ENCODE peak calls at places on chromosomes 16 and 17, in nine cellular contexts. One of them, this sample, is unnamed.

GRCh38 chr17:79075861-79076406 is 1.3 kb downstream of the ENGASE start:
- DNase-seq in GM23338: no peak
- DNase-seq in mammary epithelial cell: no peak
- DNase-seq in HCT116: no peak
- DNase-seq in right atrium auricular region: no peak
- DNase-seq in pancreas: no peak
- DNase-seq in fibroblast of lung: no peak
- DNase-seq in IMR-90: no peak
- DNase-seq in ovary: no peak
- DNase-seq in this sample: no peak

GRCh38 chr17:1644493-1645206 is 882 bp downstream of the SCARF1 start:
- DNase-seq in mammary epithelial cell: peak; percentile 82
- DNase-seq in right atrium auricular region: no peak
- DNase-seq in fibroblast of lung: peak; percentile 67
- DNase-seq in IMR-90: peak; percentile 73
- DNase-seq in ovary: no peak
- DNase-seq in pancreas: peak; percentile 37
- DNase-seq in HCT116: no peak
- DNase-seq in GM23338: no peak
- DNase-seq in this sample: no peak

GRCh38 chr17:40073454-40074174 is 10.8 kb downstream of the THRA start:
- DNase-seq in pancreas: no peak
- DNase-seq in fibroblast of lung: no peak
- DNase-seq in GM23338: no peak
- DNase-seq in IMR-90: no peak
- DNase-seq in HCT116: no peak
- DNase-seq in ovary: no peak
- DNase-seq in mammary epithelial cell: no peak
- DNase-seq in right atrium auricular region: no peak
- DNase-seq in this sample: no peak

GRCh38 chr16:70252355-70252988 is 732 bp upstream of the EXOSC6 start:
- DNase-seq in right atrium auricular region: peak; percentile 43
- DNase-seq in IMR-90: peak; percentile 11
- DNase-seq in ovary: no peak
- DNase-seq in pancreas: no peak
- DNase-seq in GM23338: peak; percentile 79
- DNase-seq in fibroblast of lung: no peak
- DNase-seq in mammary epithelial cell: no peak
- DNase-seq in HCT116: no peak
- DNase-seq in this sample: no peak

GRCh38 chr17:40340880-40341807 is 23.4 kb downstream of the GJD3 start:
- DNase-seq in ovary: peak; percentile 87
- DNase-seq in pancreas: peak; percentile 86
- DNase-seq in GM23338: peak; percentile 91
- DNase-seq in IMR-90: peak; percentile 73
- DNase-seq in fibroblast of lung: peak; percentile 81
- DNase-seq in HCT116: peak; percentile 79
- DNase-seq in right atrium auricular region: peak; percentile 99
- DNase-seq in mammary epithelial cell: peak; percentile 52
- DNase-seq in this sample: peak; percentile 79

GRCh38 chr17:35051579-35052239 is 11.8 kb downstream of the RFFL start:
- DNase-seq in IMR-90: peak; percentile 19
- DNase-seq in fibroblast of lung: peak; percentile 74
- DNase-seq in GM23338: no peak
- DNase-seq in ovary: no peak
- DNase-seq in right atrium auricular region: no peak
- DNase-seq in HCT116: no peak
- DNase-seq in pancreas: no peak
- DNase-seq in mammary epithelial cell: no peak
- DNase-seq in this sample: no peak

GRCh38 chr16:85798901-85799496 is 345 bp downstream of the EMC8 start:
- DNase-seq in mammary epithelial cell: peak; percentile 14
- DNase-seq in right atrium auricular region: no peak
- DNase-seq in ovary: no peak
- DNase-seq in fibroblast of lung: peak; percentile 44
- DNase-seq in HCT116: no peak
- DNase-seq in GM23338: peak; percentile 48
- DNase-seq in pancreas: peak; percentile 31
- DNase-seq in IMR-90: peak; percentile 28
- DNase-seq in this sample: no peak

GRCh38 chr17:73142763-73143395 is 21.9 kb upstream of the SSTR2 start:
- DNase-seq in right atrium auricular region: no peak
- DNase-seq in pancreas: no peak
- DNase-seq in fibroblast of lung: peak; percentile 46
- DNase-seq in GM23338: no peak
- DNase-seq in HCT116: no peak
- DNase-seq in ovary: no peak
- DNase-seq in mammary epithelial cell: peak; percentile 21
- DNase-seq in IMR-90: peak; percentile 48
- DNase-seq in this sample: no peak

GRCh38 chr17:50064253-50064991 is 8.5 kb downstream of the ITGA3 start:
- DNase-seq in IMR-90: peak; percentile 97
- DNase-seq in right atrium auricular region: peak; percentile 63
- DNase-seq in HCT116: peak; percentile 86
- DNase-seq in ovary: peak; percentile 74
- DNase-seq in fibroblast of lung: peak; percentile 97
- DNase-seq in pancreas: no peak
- DNase-seq in mammary epithelial cell: peak; percentile 96
- DNase-seq in GM23338: peak; percentile 50
- DNase-seq in this sample: peak; percentile 79

GRCh38 chr16:177394-177822 is 928 bp downstream of the HBA1 start:
- DNase-seq in right atrium auricular region: no peak
- DNase-seq in ovary: no peak
- DNase-seq in fibroblast of lung: peak; percentile 18
- DNase-seq in GM23338: no peak
- DNase-seq in pancreas: no peak
- DNase-seq in HCT116: no peak
- DNase-seq in mammary epithelial cell: no peak
- DNase-seq in IMR-90: peak; percentile 25
- DNase-seq in this sample: no peak

GRCh38 chr16:72198021-72198420 is 26.1 kb upstream of the PMFBP1 start:
- DNase-seq in right atrium auricular region: peak; percentile 65
- DNase-seq in IMR-90: peak; percentile 80
- DNase-seq in pancreas: peak; percentile 35
- DNase-seq in mammary epithelial cell: no peak
- DNase-seq in fibroblast of lung: peak; percentile 73
- DNase-seq in ovary: peak; percentile 21
- DNase-seq in GM23338: no peak
- DNase-seq in HCT116: no peak
- DNase-seq in this sample: no peak

GRCh38 chr17:17819561-17819995 is 17.2 kb downstream of the SREBF1 start:
- DNase-seq in HCT116: no peak
- DNase-seq in fibroblast of lung: peak; percentile 89
- DNase-seq in right atrium auricular region: peak; percentile 81
- DNase-seq in pancreas: peak; percentile 70
- DNase-seq in GM23338: peak; percentile 38
- DNase-seq in ovary: no peak
- DNase-seq in mammary epithelial cell: peak; percentile 89
- DNase-seq in IMR-90: peak; percentile 92
- DNase-seq in this sample: no peak

GRCh38 chr17:74210191-74211140 is 2.9 kb upstream of the TTYH2 start:
- DNase-seq in ovary: peak; percentile 77
- DNase-seq in fibroblast of lung: peak; percentile 77
- DNase-seq in pancreas: no peak
- DNase-seq in right atrium auricular region: peak; percentile 79
- DNase-seq in HCT116: peak; percentile 63
- DNase-seq in IMR-90: peak; percentile 58
- DNase-seq in GM23338: peak; percentile 70
- DNase-seq in mammary epithelial cell: peak; percentile 53
- DNase-seq in this sample: no peak

GRCh38 chr17:18999394-18999793 is 5.2 kb downstream of the FAM83G start:
- DNase-seq in fibroblast of lung: no peak
- DNase-seq in HCT116: no peak
- DNase-seq in pancreas: no peak
- DNase-seq in ovary: no peak
- DNase-seq in right atrium auricular region: no peak
- DNase-seq in mammary epithelial cell: no peak
- DNase-seq in GM23338: no peak
- DNase-seq in IMR-90: no peak
- DNase-seq in this sample: no peak

GRCh38 chr17:81859906-81860755 is at the start of gene P4HB:
- DNase-seq in IMR-90: no peak
- DNase-seq in pancreas: no peak
- DNase-seq in HCT116: no peak
- DNase-seq in mammary epithelial cell: no peak
- DNase-seq in ovary: no peak
- DNase-seq in GM23338: no peak
- DNase-seq in right atrium auricular region: peak; percentile 100
- DNase-seq in fibroblast of lung: no peak
- DNase-seq in this sample: no peak

GRCh38 chr17:53527473-53527872 is 295.3 kb upstream of the KIF2B start:
- DNase-seq in pancreas: no peak
- DNase-seq in GM23338: no peak
- DNase-seq in fibroblast of lung: no peak
- DNase-seq in mammary epithelial cell: no peak
- DNase-seq in right atrium auricular region: no peak
- DNase-seq in HCT116: no peak
- DNase-seq in ovary: no peak
- DNase-seq in IMR-90: no peak
- DNase-seq in this sample: no peak

GRCh38 chr16:31488630-31489564 is 6.0 kb downstream of the SLC5A2 start:
- DNase-seq in HCT116: no peak
- DNase-seq in pancreas: no peak
- DNase-seq in mammary epithelial cell: no peak
- DNase-seq in GM23338: peak; percentile 25
- DNase-seq in right atrium auricular region: no peak
- DNase-seq in IMR-90: no peak
- DNase-seq in fibroblast of lung: no peak
- DNase-seq in ovary: peak; percentile 46
- DNase-seq in this sample: no peak

GRCh38 chr17:80738406-80738805 is 193.8 kb downstream of the RPTOR start:
- DNase-seq in right atrium auricular region: no peak
- DNase-seq in ovary: no peak
- DNase-seq in pancreas: no peak
- DNase-seq in fibroblast of lung: no peak
- DNase-seq in HCT116: no peak
- DNase-seq in GM23338: no peak
- DNase-seq in mammary epithelial cell: no peak
- DNase-seq in IMR-90: no peak
- DNase-seq in this sample: no peak

GRCh38 chr16:66359012-66359411 is 7.5 kb upstream of the CDH5 start:
- DNase-seq in IMR-90: peak; percentile 19
- DNase-seq in HCT116: no peak
- DNase-seq in ovary: no peak
- DNase-seq in mammary epithelial cell: peak; percentile 48
- DNase-seq in pancreas: no peak
- DNase-seq in fibroblast of lung: peak; percentile 77
- DNase-seq in GM23338: no peak
- DNase-seq in right atrium auricular region: no peak
- DNase-seq in this sample: no peak

GRCh38 chr17:62950067-62950466 is 16.0 kb upstream of the TANC2 start:
- DNase-seq in HCT116: no peak
- DNase-seq in mammary epithelial cell: peak; percentile 52
- DNase-seq in pancreas: peak; percentile 35
- DNase-seq in fibroblast of lung: peak; percentile 77
- DNase-seq in ovary: no peak
- DNase-seq in right atrium auricular region: no peak
- DNase-seq in GM23338: no peak
- DNase-seq in IMR-90: peak; percentile 45
- DNase-seq in this sample: peak; percentile 11

GRCh38 chr17:67558740-67559380 is 158.9 kb upstream of the NOL11 start:
- DNase-seq in right atrium auricular region: no peak
- DNase-seq in ovary: no peak
- DNase-seq in pancreas: no peak
- DNase-seq in mammary epithelial cell: peak; percentile 25
- DNase-seq in GM23338: no peak
- DNase-seq in HCT116: no peak
- DNase-seq in IMR-90: peak; percentile 50
- DNase-seq in fibroblast of lung: no peak
- DNase-seq in this sample: no peak

DNA sequence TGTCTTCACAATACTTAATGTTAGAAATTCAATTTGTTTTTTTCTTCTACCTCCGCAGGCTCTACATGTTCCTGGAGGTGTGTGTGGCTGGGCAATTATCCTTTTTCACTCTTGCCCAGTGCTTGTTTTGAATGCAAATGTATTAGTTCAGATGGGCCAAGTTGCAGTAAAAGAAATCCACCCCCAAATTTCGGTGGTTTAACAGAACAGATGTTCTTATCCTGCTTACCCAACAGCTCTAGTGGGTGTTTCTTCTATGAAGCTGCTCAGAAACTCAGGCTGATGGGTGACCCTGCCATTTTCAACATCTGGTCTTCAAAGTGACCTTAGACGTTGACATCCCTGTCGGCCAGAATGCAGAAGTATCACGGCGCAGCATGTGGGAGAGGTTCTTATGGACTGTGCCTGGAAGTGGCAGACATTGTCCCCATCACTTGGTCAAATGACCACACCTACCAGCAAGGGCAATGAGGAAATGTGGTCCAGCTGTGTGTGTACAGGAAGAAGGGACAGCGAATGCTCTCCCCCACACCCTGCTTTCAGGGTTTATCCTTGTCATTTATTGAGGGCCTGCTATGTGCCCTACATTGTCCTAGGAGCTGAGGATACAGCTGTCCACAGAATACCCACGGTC is 157.3 kb downstream of the CDH13 start:
- DNase-seq in fibroblast of lung: no peak
- DNase-seq in GM23338: no peak
- DNase-seq in IMR-90: no peak
- DNase-seq in pancreas: no peak
- DNase-seq in ovary: no peak
- DNase-seq in mammary epithelial cell: no peak
- DNase-seq in right atrium auricular region: no peak
- DNase-seq in HCT116: no peak
- DNase-seq in this sample: no peak
- TF ChIP-seq CTCF in fibroblast of lung: no peak
- TF ChIP-seq CTCF in GM23338: no peak
- TF ChIP-seq CTCF in IMR-90: no peak
- TF ChIP-seq CTCF in pancreas: no peak
- TF ChIP-seq CTCF in ovary: no peak
- TF ChIP-seq CTCF in mammary epithelial cell: no peak
- TF ChIP-seq CTCF in right atrium auricular region: no peak
- TF ChIP-seq CTCF in HCT116: peak; percentile 0
- TF ChIP-seq CTCF in this sample: no peak

GRCh38 chr16:16090238-16090637 is 133.1 kb downstream of the ABCC6 start:
- DNase-seq in IMR-90: no peak
- DNase-seq in GM23338: no peak
- DNase-seq in mammary epithelial cell: no peak
- DNase-seq in pancreas: no peak
- DNase-seq in right atrium auricular region: no peak
- DNase-seq in ovary: no peak
- DNase-seq in HCT116: no peak
- DNase-seq in fibroblast of lung: no peak
- DNase-seq in this sample: no peak
- H3K4me1 ChIP-seq in IMR-90: peaks cover 10% of the 10 kb centered on the region
- H3K4me1 ChIP-seq in GM23338: no peaks in the 10 kb centered on the region
- H3K4me1 ChIP-seq in mammary epithelial cell: no peaks in the 10 kb centered on the region
- H3K4me1 ChIP-seq in pancreas: peaks cover 10% of the 10 kb centered on the region
- H3K4me1 ChIP-seq in right atrium auricular region: no peaks in the 10 kb centered on the region
- H3K4me1 ChIP-seq in ovary: peaks cover 10% of the 10 kb centered on the region
- H3K4me1 ChIP-seq in HCT116: no peaks in the 10 kb centered on the region
- H3K4me1 ChIP-seq in fibroblast of lung: peaks cover 12% of the 10 kb centered on the region
- H3K4me1 ChIP-seq in this sample: peaks cover 68% of the 10 kb centered on the region

GRCh38 chr16:88681084-88681680 is 5.1 kb downstream of the SNAI3 start:
- DNase-seq in mammary epithelial cell: peak; percentile 14
- DNase-seq in ovary: no peak
- DNase-seq in IMR-90: no peak
- DNase-seq in HCT116: no peak
- DNase-seq in GM23338: peak; percentile 76
- DNase-seq in pancreas: no peak
- DNase-seq in fibroblast of lung: no peak
- DNase-seq in right atrium auricular region: no peak
- DNase-seq in this sample: no peak
- TF ChIP-seq CTCF in mammary epithelial cell: peak; percentile 31
- TF ChIP-seq CTCF in ovary: no peak
- TF ChIP-seq CTCF in IMR-90: no peak
- TF ChIP-seq CTCF in HCT116: peak; percentile 92
- TF ChIP-seq CTCF in GM23338: peak; percentile 64
- TF ChIP-seq CTCF in pancreas: peak; percentile 23
- TF ChIP-seq CTCF in fibroblast of lung: no peak
- TF ChIP-seq CTCF in right atrium auricular region: no peak
- TF ChIP-seq CTCF in this sample: no peak

GRCh38 chr16:87856796-87857228 is 12.5 kb downstream of the SLC7A5 start:
- DNase-seq in mammary epithelial cell: no peak
- DNase-seq in pancreas: no peak
- DNase-seq in ovary: no peak
- DNase-seq in IMR-90: no peak
- DNase-seq in GM23338: no peak
- DNase-seq in fibroblast of lung: no peak
- DNase-seq in HCT116: no peak
- DNase-seq in right atrium auricular region: no peak
- DNase-seq in this sample: no peak
- H3K4me1 ChIP-seq in mammary epithelial cell: peaks cover 77% of the 10 kb centered on the region
- H3K4me1 ChIP-seq in pancreas: peaks cover 21% of the 10 kb centered on the region
- H3K4me1 ChIP-seq in ovary: peaks cover 5% of the 10 kb centered on the region
- H3K4me1 ChIP-seq in IMR-90: peaks cover 27% of the 10 kb centered on the region
- H3K4me1 ChIP-seq in GM23338: peaks cover 26% of the 10 kb centered on the region
- H3K4me1 ChIP-seq in fibroblast of lung: peaks cover 16% of the 10 kb centered on the region
- H3K4me1 ChIP-seq in HCT116: peaks cover 48% of the 10 kb centered on the region
- H3K4me1 ChIP-seq in right atrium auricular region: no peaks in the 10 kb centered on the region
- H3K4me1 ChIP-seq in this sample: peaks cover 10% of the 10 kb centered on the region